ENCODE peak calls at places on chromosomes 2 and 18, in eight cellular contexts. K is HuH-7.5; J is nucleus accumbens; I is WTC11; Z is activated naive CD8-positive, alpha-beta T cell treated with anti-CD3 and anti-CD28 coated beads, Interleukin-2, amount 50 U/mL, for 24 hours; N is AG08395; Q is anterior cingulate cortex; O is Daoy. P is an unnamed sample.

GRCh38 chr2:46097714-46098480 is 199.3 kb upstream of the EPAS1 start:
- DNase-seq in K (no peak), J (no peak), I (no peak), Z (no peak), N (peak), Q (no peak), O (peak), P (peak)

GRCh38 chr2:210035679-210036078 is 33.2 kb downstream of the RPE start:
- DNase-seq in K (no peak), J (no peak), I (no peak), Z (no peak), N (no peak), Q (no peak), O (no peak), P (no peak)

GRCh38 chr18:47397671-47398319 is 146.3 kb upstream of the SKOR2 start:
- DNase-seq in K (no peak), J (no peak), I (peak), Z (peak), N (no peak), Q (no peak), O (no peak), P (no peak)

GRCh38 chr2:573805-574392 is 103.3 kb downstream of the TMEM18 start:
- DNase-seq in K (no peak), J (no peak), I (no peak), Z (no peak), N (no peak), Q (no peak), O (no peak), P (no peak)

GRCh38 chr2:202410092-202410491 is 34.0 kb downstream of the BMPR2 start:
- DNase-seq in K (no peak), J (no peak), I (no peak), Z (no peak), N (no peak), Q (no peak), O (no peak), P (no peak)

GRCh38 chr2:240820014-240820606 is at the start of gene KIF1A:
- DNase-seq in K (no peak), J (peak), I (peak), Z (peak), N (no peak), Q (peak), O (peak), P (peak)

GRCh38 chr2:172094319-172095145 is 8.2 kb downstream of the DLX2 start:
- DNase-seq in K (peak), J (no peak), I (peak), Z (no peak), N (no peak), Q (no peak), O (peak), P (no peak)

GRCh38 chr2:27715318-27716165 is 51.9 kb downstream of the SLC4A1AP start:
- DNase-seq in K (no peak), J (peak), I (peak), Z (peak), N (peak), Q (no peak), O (no peak), P (peak)

GRCh38 chr18:240175-240574 is 27.7 kb downstream of the THOC1 start:
- DNase-seq in K (no peak), J (no peak), I (no peak), Z (no peak), N (no peak), Q (no peak), O (no peak), P (peak)

GRCh38 chr2:145800201-145801091 is 1280.5 kb upstream of the ZEB2 start:
- DNase-seq in K (peak), J (no peak), I (no peak), Z (no peak), N (no peak), Q (no peak), O (peak), P (peak)

GRCh38 chr2:63856302-63856600 is 14.6 kb downstream of the UGP2 start:
- DNase-seq in K (no peak), J (no peak), I (no peak), Z (no peak), N (no peak), Q (no peak), O (no peak), P (no peak)